ENCODE peak calls at places on chromosomes 7 and 10, in five cellular contexts. Z is ovary, M is psoas muscle, D is brain microvascular endothelial cell, U is breast epithelium. Q is an unnamed sample. For H3K36me3 and H3K27me3, the result is how much of the 10 kb centered on the place peaks cover.

GRCh38 chr7:108448777-108449576 is 7.3 kb downstream of the NRCAM start:
- DNase-seq in Z (no peak), D (no peak), M (no peak), U (no peak), Q (peak)

GRCh38 chr7:31603076-31603475 is 83.9 kb upstream of the PPP1R17 start:
- DNase-seq in D (no peak), M (no peak), Z (no peak), U (no peak), Q (no peak)

GRCh38 chr7:155811895-155812761 is at the start of gene SHH:
- DNase-seq in M (no peak), Z (no peak), D (no peak), U (no peak), Q (peak)

GRCh38 chr10:125048101-125048864 is 106.4 kb downstream of the ZRANB1 start:
- DNase-seq in Z (peak), U (peak), M (peak), D (peak), Q (peak)

GRCh38 chr7:44811093-44811492 is 14.6 kb downstream of the PPIA start:
- DNase-seq in Z (no peak), M (no peak), D (no peak), U (no peak), Q (no peak)

GRCh38 chr7:44284881-44285541 is 40.4 kb downstream of the CAMK2B start:
- DNase-seq in U (no peak), Z (peak), M (peak), D (no peak), Q (peak)

GRCh38 chr10:111200505-111201186 is 123.8 kb downstream of the ADRA2A start:
- DNase-seq in U (no peak), D (no peak), M (no peak), Z (no peak), Q (no peak)

GRCh38 chr10:114925675-114926204 is 12.3 kb upstream of the TRUB1 start:
- DNase-seq in Z (no peak), D (peak), U (no peak), M (no peak), Q (no peak)

GRCh38 chr10:974785-975074 is 13.5 kb upstream of the GTPBP4 start:
- DNase-seq in Z (no peak), M (no peak), U (no peak), D (no peak), Q (no peak)

GRCh38 chr7:142806021-142806353 is 35.2 kb downstream of the PRSS2 start:
- DNase-seq in U (no peak), M (no peak), D (no peak), Z (no peak), Q (no peak)

GRCh38 chr7:39421251-39421650 is 145.0 kb upstream of the YAE1 start:
- DNase-seq in D (no peak), U (no peak), M (no peak), Z (no peak), Q (no peak)

GRCh38 chr7:128842674-128843641 is 12.8 kb downstream of the FLNC start:
- DNase-seq in U (no peak), M (peak), D (no peak), Z (no peak), Q (no peak)

GRCh38 chr7:107939472-107940145 is 48.6 kb downstream of the DLD start:
- DNase-seq in D (peak), U (no peak), M (peak), Z (peak), Q (no peak)

GRCh38 chr10:29858352-29859267 is 200.8 kb downstream of the JCAD start:
- DNase-seq in M (peak), U (peak), Z (peak), D (peak), Q (peak)

GRCh38 chr10:77967611-77968022 is 41.1 kb upstream of the DLG5 start:
- DNase-seq in D (no peak), U (no peak), Z (no peak), M (no peak), Q (no peak)

GRCh38 chr7:31651800-31652326 is 35.2 kb upstream of the PPP1R17 start:
- DNase-seq in Z (no peak), D (no peak), M (no peak), U (no peak), Q (no peak)

GRCh38 chr10:45429790-45430189 is 55.8 kb downstream of the ALOX5 start:
- DNase-seq in M (no peak), D (no peak), Z (no peak), U (no peak), Q (peak)

GRCh38 chr10:3530346-3531096 is 254.5 kb downstream of the KLF6 start:
- DNase-seq in D (no peak), Z (no peak), M (no peak), U (no peak), Q (no peak)

GRCh38 chr7:73983437-73984164 is 44.4 kb upstream of the ELN start:
- DNase-seq in U (no peak), M (peak), Z (no peak), D (no peak), Q (peak)

GRCh38 chr7:73987298-73987697 is 40.7 kb upstream of the ELN start:
- DNase-seq in Z (no peak), U (no peak), D (no peak), M (peak), Q (no peak)

GRCh38 chr7:73986158-73986631 is 41.8 kb upstream of the ELN start:
- DNase-seq in U (no peak), D (no peak), Z (no peak), M (peak), Q (peak)

GRCh38 chr7:73984481-73985205 is 43.3 kb upstream of the ELN start:
- DNase-seq in Z (no peak), U (no peak), M (peak), D (no peak), Q (no peak)

DNA sequence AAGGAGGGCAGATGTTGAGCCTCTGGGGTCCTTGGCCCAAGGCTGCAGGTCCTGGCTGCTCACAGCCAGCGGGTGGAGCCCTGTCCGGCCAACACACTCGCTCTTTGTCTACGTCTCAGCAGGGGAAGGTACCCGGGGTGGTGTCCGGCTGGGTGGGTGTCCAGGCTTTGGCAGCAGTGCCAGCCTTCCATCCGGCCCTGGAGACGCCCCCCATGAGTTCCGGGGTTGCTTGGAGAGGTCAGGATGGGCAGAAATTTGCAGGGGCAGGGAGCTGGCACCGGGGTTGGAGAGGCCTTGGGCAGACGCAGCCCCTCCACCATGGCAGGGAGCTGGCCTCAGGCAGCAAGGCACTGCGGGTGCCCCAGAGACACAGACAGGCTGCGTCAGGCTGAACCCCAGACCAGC is 42.2 kb upstream of the ELN start:
- DNase-seq in M (peak), Z (no peak), U (no peak), D (no peak), Q (peak)
- H3K36me3 ChIP-seq in M (under half), Z (under half), U (under half), D (under half), Q (under half)

DNA sequence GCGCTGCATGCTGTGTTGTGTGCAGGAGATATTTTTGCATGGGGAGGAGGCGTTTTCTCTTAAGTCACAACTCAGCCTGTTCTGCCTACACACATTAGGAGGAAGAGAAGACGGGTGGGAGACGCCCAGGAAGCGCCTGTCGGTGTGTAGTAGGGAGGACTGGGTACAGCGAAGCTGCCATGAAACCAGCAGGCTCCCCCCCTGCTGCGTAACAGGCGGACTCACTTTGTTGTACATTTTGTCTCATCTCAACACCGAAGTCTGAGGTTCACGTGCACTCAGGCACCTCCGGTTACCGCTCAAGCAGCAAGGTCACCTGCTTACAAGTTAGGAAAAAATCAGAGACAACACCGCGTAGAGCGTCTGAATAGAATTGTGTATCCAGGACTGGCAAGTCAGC is 56.3 kb downstream of the CRTAC1 start:
- DNase-seq in D (no peak), U (no peak), Z (no peak), M (no peak), Q (peak)
- H3K27me3 ChIP-seq in D (under half), U (under half), Z (under half), M (under half), Q (under half)

GRCh38 chr7:77606561-77606960 is 69.5 kb downstream of the PTPN12 start:
- DNase-seq in U (no peak), M (no peak), Z (no peak), D (no peak), Q (no peak)
- H3K36me3 ChIP-seq in U (under half), M (under half), Z (under half), D (under half), Q (under half)

DNA sequence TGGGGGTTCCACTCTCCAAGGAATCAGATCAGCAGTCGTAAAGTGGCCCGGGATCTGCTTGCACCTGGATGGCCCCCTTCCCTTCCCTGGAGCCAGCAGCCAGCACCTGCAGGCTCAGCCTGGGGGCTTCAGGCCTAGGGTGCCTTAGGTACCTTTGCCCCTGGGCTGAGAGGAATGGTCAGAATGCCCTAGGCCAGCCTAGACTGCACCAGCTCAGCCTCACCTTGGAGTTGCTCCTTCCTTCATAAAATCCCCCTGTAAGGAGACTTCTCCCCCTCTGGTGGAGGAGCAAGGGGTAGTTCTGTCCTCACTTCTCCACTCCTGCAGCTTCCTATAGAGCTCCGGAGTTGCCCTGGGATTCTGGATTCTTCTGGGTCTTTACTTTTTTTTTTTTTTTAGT is 32.4 kb upstream of the LBX1 start:
- DNase-seq in U (no peak), M (no peak), D (no peak), Z (no peak), Q (peak)
- H3K27me3 ChIP-seq in U (under half), M (under half), D (under half), Z (under half), Q (under half)

DNA sequence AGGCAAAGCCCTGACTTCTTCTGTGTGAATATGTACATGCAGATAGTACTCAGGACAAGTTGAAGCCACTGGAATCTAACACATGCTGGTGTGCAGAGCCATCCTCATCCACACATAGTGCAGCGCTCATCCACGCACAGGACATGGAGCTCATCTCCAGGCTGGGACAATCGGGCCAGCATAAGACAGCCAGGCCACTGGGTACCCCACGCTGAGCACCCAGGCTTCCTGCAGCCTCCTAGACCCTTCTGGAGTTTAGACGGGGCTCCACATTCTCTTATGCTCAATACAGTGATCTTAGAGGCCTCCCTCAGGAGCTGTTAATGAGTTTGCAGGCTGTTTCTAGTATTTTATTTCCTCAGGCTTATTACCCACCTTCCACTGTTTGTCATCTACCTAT is 238.9 kb downstream of the TNS3 start:
- DNase-seq in U (no peak), M (no peak), D (no peak), Z (no peak), Q (no peak)
- H3K36me3 ChIP-seq in U (under half), M (under half), D (under half), Z (under half), Q (under half)

GRCh38 chr10:100717166-100717565 is 28.2 kb upstream of the PAX2 start:
- DNase-seq in U (no peak), Z (no peak), M (no peak), D (no peak), Q (no peak)

GRCh38 chr10:100714566-100714950 is 30.8 kb upstream of the PAX2 start:
- DNase-seq in M (no peak), Z (no peak), D (no peak), U (no peak), Q (no peak)

GRCh38 chr10:100713859-100714565 is 31.4 kb upstream of the PAX2 start:
- DNase-seq in Z (no peak), D (no peak), U (no peak), M (no peak), Q (peak)

GRCh38 chr10:100715101-100715444 is 30.3 kb upstream of the PAX2 start:
- DNase-seq in Z (no peak), D (no peak), U (no peak), M (no peak), Q (no peak)

GRCh38 chr10:100715445-100716385 is 29.7 kb upstream of the PAX2 start:
- DNase-seq in Z (no peak), D (no peak), M (no peak), U (no peak), Q (peak)
- H3K27me3 ChIP-seq in Z (under half), D (half or more), M (under half), U (half or more), Q (half or more)

GRCh38 chr10:128066954-128067382 is 59.3 kb downstream of the MKI67 start:
- DNase-seq in M (no peak), D (no peak), Z (no peak), U (no peak), Q (no peak)
- H3K36me3 ChIP-seq in M (under half), D (under half), Z (under half), U (under half), Q (under half)

DNA sequence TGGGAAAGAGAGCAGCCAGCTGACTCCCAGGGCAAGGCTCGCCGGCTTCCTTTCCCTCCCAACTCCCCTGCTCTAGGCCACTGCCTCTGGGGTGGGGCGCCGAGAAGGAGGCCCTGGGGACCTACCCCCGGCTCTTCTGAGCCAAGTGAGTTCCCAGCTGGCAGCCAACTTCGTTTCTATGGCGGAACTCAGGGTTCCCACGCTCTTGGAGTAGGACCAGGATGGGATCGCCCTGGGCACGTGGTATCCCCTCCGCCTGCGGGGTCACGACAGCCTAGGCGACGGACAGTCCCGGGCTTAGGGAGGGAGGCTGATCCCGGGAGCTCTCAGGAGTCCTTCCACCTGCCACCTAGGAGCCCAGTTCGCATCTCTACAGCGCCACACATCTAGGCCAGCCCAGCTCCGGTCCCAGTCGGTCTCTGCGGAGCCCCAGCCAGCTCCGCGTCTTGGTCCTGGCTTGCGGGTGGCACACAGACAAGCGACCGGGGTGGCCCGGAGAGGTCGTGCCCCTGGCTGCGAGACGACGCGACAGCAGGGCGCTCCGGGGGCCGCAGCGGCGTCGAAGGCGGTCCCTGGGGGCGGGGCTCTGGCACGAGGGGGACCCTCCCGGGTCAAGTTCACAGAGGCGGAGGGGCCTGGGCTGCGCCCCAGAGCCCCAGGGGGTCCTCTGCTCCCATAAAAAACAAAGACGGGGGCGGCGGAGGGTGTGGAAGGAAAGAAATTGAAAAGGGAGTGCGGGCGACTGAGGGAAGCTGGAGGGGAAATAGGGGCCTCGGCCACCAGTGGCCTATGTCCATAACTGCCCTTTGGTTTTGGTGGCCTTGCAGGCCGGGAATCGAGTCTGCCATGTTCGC is 20.4 kb upstream of the GATA3 start:
- DNase-seq in M (peak), U (no peak), D (no peak), Z (no peak), Q (peak)
- H3K27me3 ChIP-seq in M (under half), U (half or more), D (half or more), Z (under half), Q (half or more)

DNA sequence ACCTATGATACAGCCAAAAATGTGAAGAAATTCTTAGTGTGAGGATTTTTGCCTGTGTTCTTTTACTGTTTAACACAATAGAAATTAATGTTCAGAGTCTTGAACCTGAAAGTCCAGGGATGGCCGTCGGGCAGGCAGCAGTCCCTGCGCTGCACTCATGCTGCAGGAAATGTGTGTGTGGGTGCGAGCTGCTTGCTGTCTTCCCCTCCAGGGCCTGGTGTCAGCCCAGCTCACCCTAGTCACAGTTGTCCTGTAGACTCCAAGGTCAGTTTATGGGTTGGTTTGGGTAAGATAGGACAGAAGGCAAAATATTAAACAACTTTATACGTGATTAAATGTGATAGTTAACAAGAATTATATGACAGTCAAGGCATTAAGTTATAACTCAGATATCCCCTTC is 78.7 kb downstream of the DYNC2I1 start:
- DNase-seq in Z (no peak), U (no peak), D (no peak), M (no peak), Q (no peak)
- H3K36me3 ChIP-seq in Z (under half), U (under half), D (under half), M (under half), Q (under half)